ENCODE peak calls at places on chromosomes 11 and 22, in nine cellular contexts. One of them, this sample, is unnamed.

GRCh38 chr11:117691206-117691490 is 105.9 kb downstream of the DSCAML1 start:
- DNase-seq in osteoblast: no peak
- DNase-seq in thyroid gland: no peak
- DNase-seq in epithelial cell of esophagus: no peak
- DNase-seq in PC-3: peak
- DNase-seq in HCT116: no peak
- DNase-seq in fibroblast of mammary gland: no peak
- DNase-seq in Peyer's patch: no peak
- DNase-seq in kidney: no peak
- DNase-seq in this sample: no peak

GRCh38 chr11:35864131-35864530 is 79.7 kb upstream of the LDLRAD3 start:
- DNase-seq in Peyer's patch: no peak
- DNase-seq in kidney: no peak
- DNase-seq in fibroblast of mammary gland: no peak
- DNase-seq in osteoblast: peak
- DNase-seq in epithelial cell of esophagus: no peak
- DNase-seq in thyroid gland: no peak
- DNase-seq in HCT116: no peak
- DNase-seq in PC-3: no peak
- DNase-seq in this sample: no peak

GRCh38 chr11:44622190-44622650 is 56.8 kb downstream of the CD82 start:
- DNase-seq in kidney: no peak
- DNase-seq in osteoblast: peak
- DNase-seq in thyroid gland: no peak
- DNase-seq in Peyer's patch: peak
- DNase-seq in HCT116: no peak
- DNase-seq in epithelial cell of esophagus: no peak
- DNase-seq in PC-3: no peak
- DNase-seq in fibroblast of mammary gland: no peak
- DNase-seq in this sample: no peak

GRCh38 chr11:76597533-76598425 is 72.8 kb downstream of the LRRC32 start:
- DNase-seq in Peyer's patch: peak
- DNase-seq in osteoblast: peak
- DNase-seq in epithelial cell of esophagus: no peak
- DNase-seq in thyroid gland: no peak
- DNase-seq in fibroblast of mammary gland: no peak
- DNase-seq in HCT116: no peak
- DNase-seq in PC-3: no peak
- DNase-seq in kidney: no peak
- DNase-seq in this sample: no peak

GRCh38 chr11:86245369-86246292 is 1.1 kb downstream of the EED start:
- DNase-seq in kidney: no peak
- DNase-seq in epithelial cell of esophagus: peak
- DNase-seq in HCT116: no peak
- DNase-seq in fibroblast of mammary gland: peak
- DNase-seq in Peyer's patch: peak
- DNase-seq in osteoblast: peak
- DNase-seq in thyroid gland: peak
- DNase-seq in PC-3: no peak
- DNase-seq in this sample: no peak

GRCh38 chr11:13304655-13305340 is 27.2 kb downstream of the BMAL1 start:
- DNase-seq in HCT116: no peak
- DNase-seq in osteoblast: no peak
- DNase-seq in epithelial cell of esophagus: no peak
- DNase-seq in kidney: no peak
- DNase-seq in PC-3: no peak
- DNase-seq in fibroblast of mammary gland: no peak
- DNase-seq in Peyer's patch: no peak
- DNase-seq in thyroid gland: no peak
- DNase-seq in this sample: no peak

GRCh38 chr22:41234815-41235687 is 5.7 kb downstream of the CHADL start:
- DNase-seq in thyroid gland: no peak
- DNase-seq in epithelial cell of esophagus: no peak
- DNase-seq in HCT116: no peak
- DNase-seq in Peyer's patch: no peak
- DNase-seq in fibroblast of mammary gland: no peak
- DNase-seq in kidney: no peak
- DNase-seq in PC-3: no peak
- DNase-seq in osteoblast: peak
- DNase-seq in this sample: no peak

GRCh38 chr11:16613401-16614381 is 124.8 kb upstream of the C11orf58 start:
- DNase-seq in PC-3: peak
- DNase-seq in Peyer's patch: peak
- DNase-seq in epithelial cell of esophagus: peak
- DNase-seq in thyroid gland: peak
- DNase-seq in kidney: peak
- DNase-seq in fibroblast of mammary gland: peak
- DNase-seq in HCT116: peak
- DNase-seq in osteoblast: peak
- DNase-seq in this sample: peak

GRCh38 chr11:3880724-3881123 is 25.3 kb downstream of the STIM1 start:
- DNase-seq in thyroid gland: no peak
- DNase-seq in fibroblast of mammary gland: peak
- DNase-seq in osteoblast: peak
- DNase-seq in HCT116: no peak
- DNase-seq in PC-3: peak
- DNase-seq in epithelial cell of esophagus: peak
- DNase-seq in kidney: no peak
- DNase-seq in Peyer's patch: no peak
- DNase-seq in this sample: no peak

GRCh38 chr11:3879967-3880542 is 24.6 kb downstream of the STIM1 start:
- DNase-seq in Peyer's patch: no peak
- DNase-seq in kidney: no peak
- DNase-seq in osteoblast: no peak
- DNase-seq in epithelial cell of esophagus: no peak
- DNase-seq in PC-3: no peak
- DNase-seq in thyroid gland: no peak
- DNase-seq in fibroblast of mammary gland: no peak
- DNase-seq in HCT116: no peak
- DNase-seq in this sample: peak

GRCh38 chr11:3878036-3878584 is 22.6 kb downstream of the STIM1 start:
- DNase-seq in epithelial cell of esophagus: no peak
- DNase-seq in Peyer's patch: no peak
- DNase-seq in PC-3: no peak
- DNase-seq in kidney: no peak
- DNase-seq in osteoblast: no peak
- DNase-seq in fibroblast of mammary gland: no peak
- DNase-seq in HCT116: no peak
- DNase-seq in thyroid gland: no peak
- DNase-seq in this sample: no peak

GRCh38 chr11:3877252-3878035 is 22.0 kb downstream of the STIM1 start:
- DNase-seq in epithelial cell of esophagus: peak
- DNase-seq in PC-3: peak
- DNase-seq in fibroblast of mammary gland: no peak
- DNase-seq in kidney: no peak
- DNase-seq in thyroid gland: no peak
- DNase-seq in osteoblast: no peak
- DNase-seq in HCT116: no peak
- DNase-seq in Peyer's patch: no peak
- DNase-seq in this sample: no peak

GRCh38 chr11:3879216-3879966 is 23.9 kb downstream of the STIM1 start:
- DNase-seq in kidney: no peak
- DNase-seq in HCT116: no peak
- DNase-seq in Peyer's patch: no peak
- DNase-seq in epithelial cell of esophagus: no peak
- DNase-seq in thyroid gland: no peak
- DNase-seq in PC-3: no peak
- DNase-seq in fibroblast of mammary gland: no peak
- DNase-seq in osteoblast: no peak
- DNase-seq in this sample: no peak
- H3K4me3 ChIP-seq in kidney: no peak
- H3K4me3 ChIP-seq in HCT116: no peak
- H3K4me3 ChIP-seq in Peyer's patch: no peak
- H3K4me3 ChIP-seq in epithelial cell of esophagus: no peak
- H3K4me3 ChIP-seq in thyroid gland: no peak
- H3K4me3 ChIP-seq in PC-3: no peak
- H3K4me3 ChIP-seq in fibroblast of mammary gland: no peak
- H3K4me3 ChIP-seq in osteoblast: no peak
- H3K4me3 ChIP-seq in this sample: no peak

GRCh38 chr11:70080763-70081162 is 2.6 kb downstream of the ANO1 start:
- DNase-seq in HCT116: peak
- DNase-seq in PC-3: peak
- DNase-seq in thyroid gland: no peak
- DNase-seq in kidney: peak
- DNase-seq in Peyer's patch: no peak
- DNase-seq in epithelial cell of esophagus: peak
- DNase-seq in osteoblast: peak
- DNase-seq in fibroblast of mammary gland: no peak
- DNase-seq in this sample: no peak

GRCh38 chr11:70085815-70086769 is 8.0 kb downstream of the ANO1 start:
- DNase-seq in Peyer's patch: no peak
- DNase-seq in HCT116: no peak
- DNase-seq in kidney: no peak
- DNase-seq in osteoblast: no peak
- DNase-seq in epithelial cell of esophagus: no peak
- DNase-seq in PC-3: no peak
- DNase-seq in thyroid gland: no peak
- DNase-seq in fibroblast of mammary gland: no peak
- DNase-seq in this sample: no peak

GRCh38 chr11:70079691-70080090 is 1.6 kb downstream of the ANO1 start:
- DNase-seq in fibroblast of mammary gland: no peak
- DNase-seq in Peyer's patch: no peak
- DNase-seq in PC-3: peak
- DNase-seq in HCT116: no peak
- DNase-seq in epithelial cell of esophagus: peak
- DNase-seq in kidney: peak
- DNase-seq in thyroid gland: no peak
- DNase-seq in osteoblast: peak
- DNase-seq in this sample: no peak

GRCh38 chr11:70084046-70084984 is 6.2 kb downstream of the ANO1 start:
- DNase-seq in Peyer's patch: no peak
- DNase-seq in kidney: no peak
- DNase-seq in PC-3: no peak
- DNase-seq in epithelial cell of esophagus: no peak
- DNase-seq in fibroblast of mammary gland: no peak
- DNase-seq in osteoblast: peak
- DNase-seq in thyroid gland: no peak
- DNase-seq in HCT116: no peak
- DNase-seq in this sample: no peak

DNA sequence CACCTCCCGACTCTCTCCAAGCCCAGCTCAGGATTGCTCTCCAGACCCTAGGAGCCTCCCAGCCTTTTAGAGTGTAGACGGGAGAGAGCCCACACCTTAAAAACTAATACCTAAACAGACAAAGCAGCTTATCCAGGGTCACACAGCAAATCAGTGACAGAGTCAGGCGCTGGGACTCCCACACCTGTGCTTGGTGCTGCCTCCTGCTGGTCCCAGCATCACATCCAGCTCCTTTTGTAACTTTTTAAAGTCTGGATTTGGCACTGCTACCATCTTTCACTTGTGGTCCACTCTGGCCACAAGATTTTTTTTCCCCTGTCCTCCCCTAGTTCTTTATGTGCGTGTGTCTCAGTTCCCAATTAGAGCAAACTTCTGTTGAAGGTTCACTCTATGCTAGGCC is 4.7 kb downstream of the ANO1 start:
- DNase-seq in thyroid gland: no peak
- DNase-seq in epithelial cell of esophagus: no peak
- DNase-seq in HCT116: no peak
- DNase-seq in kidney: no peak
- DNase-seq in PC-3: peak
- DNase-seq in osteoblast: peak
- DNase-seq in Peyer's patch: no peak
- DNase-seq in fibroblast of mammary gland: no peak
- DNase-seq in this sample: no peak
- TF ChIP-seq CTCF in thyroid gland: no peak
- TF ChIP-seq CTCF in epithelial cell of esophagus: no peak
- TF ChIP-seq CTCF in HCT116: peak
- TF ChIP-seq CTCF in kidney: no peak
- TF ChIP-seq CTCF in PC-3: peak
- TF ChIP-seq CTCF in osteoblast: peak
- TF ChIP-seq CTCF in Peyer's patch: peak
- TF ChIP-seq CTCF in fibroblast of mammary gland: peak
- TF ChIP-seq CTCF in this sample: peak

GRCh38 chr22:37173709-37174108 is 14.3 kb downstream of the C1QTNF6 start:
- DNase-seq in thyroid gland: no peak
- DNase-seq in HCT116: no peak
- DNase-seq in epithelial cell of esophagus: no peak
- DNase-seq in Peyer's patch: no peak
- DNase-seq in osteoblast: peak
- DNase-seq in fibroblast of mammary gland: peak
- DNase-seq in kidney: no peak
- DNase-seq in PC-3: no peak
- DNase-seq in this sample: no peak

GRCh38 chr22:37177221-37177620 is 10.8 kb downstream of the C1QTNF6 start:
- DNase-seq in Peyer's patch: peak
- DNase-seq in osteoblast: peak
- DNase-seq in kidney: peak
- DNase-seq in epithelial cell of esophagus: no peak
- DNase-seq in HCT116: no peak
- DNase-seq in PC-3: no peak
- DNase-seq in thyroid gland: no peak
- DNase-seq in fibroblast of mammary gland: no peak
- DNase-seq in this sample: no peak

GRCh38 chr22:37174964-37175363 is 13.1 kb downstream of the C1QTNF6 start:
- DNase-seq in Peyer's patch: no peak
- DNase-seq in kidney: no peak
- DNase-seq in PC-3: no peak
- DNase-seq in osteoblast: no peak
- DNase-seq in epithelial cell of esophagus: no peak
- DNase-seq in HCT116: no peak
- DNase-seq in thyroid gland: no peak
- DNase-seq in fibroblast of mammary gland: no peak
- DNase-seq in this sample: no peak

GRCh38 chr22:37176464-37177061 is 11.5 kb downstream of the C1QTNF6 start:
- DNase-seq in PC-3: no peak
- DNase-seq in Peyer's patch: peak
- DNase-seq in HCT116: no peak
- DNase-seq in epithelial cell of esophagus: no peak
- DNase-seq in osteoblast: peak
- DNase-seq in fibroblast of mammary gland: peak
- DNase-seq in kidney: peak
- DNase-seq in thyroid gland: peak
- DNase-seq in this sample: no peak

DNA sequence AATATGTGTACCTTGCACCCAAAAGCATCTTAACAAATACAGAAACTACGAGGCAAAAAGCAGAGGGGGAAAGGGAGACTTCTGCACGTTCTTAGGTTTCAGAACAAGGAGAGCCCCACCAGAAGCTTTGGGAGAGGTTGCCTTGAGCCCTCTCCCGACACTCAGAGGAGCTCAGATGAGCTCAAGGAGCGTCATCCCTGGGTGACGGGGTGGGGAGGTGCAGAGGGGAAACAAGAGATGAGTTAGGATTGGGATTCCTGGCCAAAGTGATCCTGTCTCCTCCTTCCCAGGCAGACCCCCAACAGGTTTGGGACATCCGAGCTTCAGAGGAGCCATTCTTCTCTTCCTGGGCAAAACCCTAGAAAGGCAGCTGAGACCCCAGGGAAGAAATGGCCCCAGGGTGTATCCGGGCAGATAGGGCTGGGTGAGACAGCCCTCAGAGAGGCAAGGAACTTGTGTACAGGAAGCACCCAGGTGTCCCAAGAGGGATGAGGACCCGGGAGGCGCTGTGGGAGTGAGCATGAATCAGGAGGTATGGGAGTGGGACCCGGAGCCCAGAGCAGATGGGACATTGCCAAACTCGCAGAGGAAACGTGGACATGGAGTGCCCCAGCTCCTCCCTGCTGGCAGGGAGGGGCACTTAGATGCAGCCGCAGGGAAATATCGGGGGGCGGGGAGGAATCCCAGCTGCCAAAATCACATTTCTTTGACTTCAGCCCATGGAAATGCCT is 12.5 kb downstream of the C1QTNF6 start:
- DNase-seq in thyroid gland: no peak
- DNase-seq in Peyer's patch: peak
- DNase-seq in epithelial cell of esophagus: no peak
- DNase-seq in PC-3: no peak
- DNase-seq in fibroblast of mammary gland: peak
- DNase-seq in kidney: peak
- DNase-seq in osteoblast: peak
- DNase-seq in HCT116: no peak
- DNase-seq in this sample: no peak
- H3K4me3 ChIP-seq in thyroid gland: no peak
- H3K4me3 ChIP-seq in Peyer's patch: no peak
- H3K4me3 ChIP-seq in epithelial cell of esophagus: no peak
- H3K4me3 ChIP-seq in PC-3: no peak
- H3K4me3 ChIP-seq in fibroblast of mammary gland: no peak
- H3K4me3 ChIP-seq in kidney: no peak
- H3K4me3 ChIP-seq in osteoblast: no peak
- H3K4me3 ChIP-seq in HCT116: no peak
- H3K4me3 ChIP-seq in this sample: no peak

GRCh38 chr11:1453611-1454386 is 32.8 kb downstream of the MOB2 start:
- DNase-seq in HCT116: no peak
- DNase-seq in epithelial cell of esophagus: peak
- DNase-seq in osteoblast: peak
- DNase-seq in Peyer's patch: peak
- DNase-seq in PC-3: peak
- DNase-seq in thyroid gland: peak
- DNase-seq in fibroblast of mammary gland: no peak
- DNase-seq in kidney: no peak
- DNase-seq in this sample: peak
- TF ChIP-seq CTCF in HCT116: no peak
- TF ChIP-seq CTCF in epithelial cell of esophagus: peak
- TF ChIP-seq CTCF in osteoblast: no peak
- TF ChIP-seq CTCF in Peyer's patch: peak
- TF ChIP-seq CTCF in PC-3: peak
- TF ChIP-seq CTCF in thyroid gland: peak
- TF ChIP-seq CTCF in fibroblast of mammary gland: no peak
- TF ChIP-seq CTCF in kidney: no peak
- TF ChIP-seq CTCF in this sample: peak